ENCODE peak calls at places on chromosome 1, in ten cellular contexts. E, B, Q, J, W, D, I, S, G and H are unnamed samples.

GRCh38 chr1:203612932-203613682 is 13.5 kb upstream of the ATP2B4 start:
- DNase-seq in E (no peak), B (no peak), Q (no peak), J (no peak), W (no peak), D (no peak), I (no peak), S (no peak), G (no peak), H (no peak)

GRCh38 chr1:27863552-27863943 is 8.8 kb upstream of the THEMIS2 start:
- DNase-seq in E (no peak), B (no peak), Q (no peak), J (no peak), W (no peak), D (no peak), I (peak), S (no peak), G (no peak), H (no peak)

GRCh38 chr1:19009126-19009881 is 52.8 kb upstream of the IFFO2 start:
- DNase-seq in E (no peak), B (no peak), Q (no peak), J (no peak), W (no peak), D (no peak), I (no peak), S (no peak), G (no peak), H (no peak)

GRCh38 chr1:229623838-229624237 is 2.1 kb downstream of the TAF5L start:
- DNase-seq in E (no peak), B (no peak), Q (no peak), J (no peak), W (no peak), D (no peak), I (no peak), S (no peak), G (no peak), H (no peak)

GRCh38 chr1:29711582-29712274 is 475.4 kb downstream of the PTPRU start:
- DNase-seq in E (no peak), B (no peak), Q (no peak), J (no peak), W (no peak), D (no peak), I (no peak), S (no peak), G (no peak), H (no peak)

GRCh38 chr1:75548721-75549480 is 62.0 kb downstream of the SLC44A5 start:
- DNase-seq in E (no peak), B (no peak), Q (no peak), J (no peak), W (no peak), D (no peak), I (no peak), S (no peak), G (no peak), H (no peak)

GRCh38 chr1:31760901-31761470 is 3.2 kb downstream of the ADGRB2 start:
- DNase-seq in E (peak), B (peak), Q (peak), J (peak), W (peak), D (no peak), I (peak), S (no peak), G (no peak), H (peak)

GRCh38 chr1:46039571-46040052 is 92.8 kb downstream of the PIK3R3 start:
- DNase-seq in E (no peak), B (peak), Q (peak), J (peak), W (no peak), D (no peak), I (no peak), S (no peak), G (peak), H (no peak)

DNA sequence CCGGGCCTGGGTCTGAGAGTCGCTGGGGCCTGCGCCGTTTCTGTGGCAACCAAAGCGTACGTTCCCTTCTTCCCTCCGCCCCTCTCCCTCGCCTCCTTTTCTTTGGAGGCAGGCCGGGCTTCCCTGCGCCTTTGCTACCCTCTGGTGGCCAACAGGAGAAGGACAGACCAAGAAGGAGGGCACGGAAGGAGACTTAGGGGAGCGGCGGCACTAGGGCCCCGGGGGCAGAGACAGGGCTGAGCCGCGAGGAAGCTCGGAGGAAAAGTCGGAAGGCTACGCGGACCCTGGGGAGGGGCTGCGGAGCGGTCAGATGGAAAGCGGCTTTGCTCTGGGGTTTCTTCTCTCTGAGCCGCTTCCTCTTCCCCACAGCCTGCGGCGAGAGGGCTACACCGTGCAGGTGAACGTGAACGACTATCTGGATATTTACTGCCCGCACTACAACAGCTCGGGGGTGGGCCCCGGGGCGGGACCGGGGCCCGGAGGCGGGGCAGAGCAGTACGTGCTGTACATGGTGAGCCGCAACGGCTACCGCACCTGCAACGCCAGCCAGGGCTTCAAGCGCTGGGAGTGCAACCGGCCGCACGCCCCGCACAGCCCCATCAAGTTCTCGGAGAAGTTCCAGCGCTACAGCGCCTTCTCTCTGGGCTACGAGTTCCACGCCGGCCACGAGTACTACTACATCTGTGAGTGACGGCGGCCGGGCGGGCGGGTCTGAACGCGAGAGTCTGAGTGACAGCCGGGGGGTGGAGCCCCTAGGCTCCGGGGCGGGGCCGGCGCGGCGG is 6.3 kb downstream of the EFNA3 start:
- DNase-seq in E (peak), B (peak), Q (peak), J (peak), W (peak), D (peak), I (peak), S (peak), G (peak), H (peak)
- TF ChIP-seq POLR2A in E (no peak), B (peak), Q (peak), J (no peak), W (no peak), D (no peak), I (no peak), S (no peak), G (no peak), H (no peak)

DNA sequence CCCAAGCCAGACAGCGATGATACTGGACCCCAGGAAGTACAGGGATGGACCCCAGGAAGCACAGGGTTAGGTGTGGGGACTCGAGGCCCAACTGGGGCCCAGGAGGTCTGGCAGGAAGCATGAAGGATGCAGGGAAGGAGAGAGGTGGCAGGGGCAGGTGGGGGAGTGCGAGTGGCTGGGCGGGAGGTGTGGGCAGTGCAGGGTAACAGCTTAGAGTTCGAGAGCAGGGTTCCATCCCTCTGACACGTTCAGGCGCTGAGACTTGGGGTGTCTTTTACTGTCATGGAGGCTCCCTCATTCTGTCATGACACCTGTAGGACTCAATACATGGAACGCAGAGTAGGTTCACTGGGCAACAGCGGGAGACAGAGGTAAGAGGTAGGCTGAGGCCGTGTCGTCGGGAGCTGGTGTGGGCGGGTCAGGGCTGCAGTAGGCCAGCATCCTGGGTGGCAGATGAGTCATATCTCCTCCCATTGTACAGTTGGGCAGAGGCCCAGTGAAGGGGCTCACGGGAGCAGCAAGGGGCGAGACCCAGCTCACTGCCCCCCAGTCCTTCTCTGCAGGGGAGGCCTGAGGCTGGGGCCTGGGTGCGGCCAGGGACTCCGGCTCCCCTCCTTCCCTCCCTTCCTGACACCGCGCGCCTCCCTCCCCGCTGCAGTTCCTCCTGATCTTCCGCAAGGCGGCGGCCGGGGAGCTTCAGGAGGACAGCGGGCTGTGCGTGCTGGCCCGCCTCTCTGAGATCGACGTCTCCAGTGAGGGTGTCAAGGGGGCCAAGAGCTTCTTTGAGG is 11.6 kb upstream of the CTRC start:
- DNase-seq in E (no peak), B (peak), Q (peak), J (peak), W (no peak), D (no peak), I (no peak), S (no peak), G (no peak), H (no peak)
- TF ChIP-seq POLR2AphosphoS5 in E (no peak), B (peak), Q (no peak), J (no peak), W (no peak), D (no peak), I (no peak), S (no peak), G (no peak), H (no peak)

GRCh38 chr1:41238311-41239094 is 3.6 kb downstream of the SCMH1 start:
- DNase-seq in E (no peak), B (no peak), Q (no peak), J (no peak), W (no peak), D (no peak), I (no peak), S (no peak), G (no peak), H (no peak)

GRCh38 chr1:41242645-41243171 is 602 bp upstream of the SCMH1 start:
- DNase-seq in E (no peak), B (peak), Q (no peak), J (no peak), W (no peak), D (no peak), I (no peak), S (no peak), G (no peak), H (no peak)

GRCh38 chr1:41239988-41240610 is 2.0 kb downstream of the SCMH1 start:
- DNase-seq in E (no peak), B (no peak), Q (no peak), J (no peak), W (no peak), D (no peak), I (no peak), S (no peak), G (no peak), H (no peak)

GRCh38 chr1:41241748-41242644 is at the start of gene SCMH1:
- DNase-seq in E (peak), B (peak), Q (peak), J (peak), W (peak), D (no peak), I (peak), S (no peak), G (no peak), H (peak)

DNA sequence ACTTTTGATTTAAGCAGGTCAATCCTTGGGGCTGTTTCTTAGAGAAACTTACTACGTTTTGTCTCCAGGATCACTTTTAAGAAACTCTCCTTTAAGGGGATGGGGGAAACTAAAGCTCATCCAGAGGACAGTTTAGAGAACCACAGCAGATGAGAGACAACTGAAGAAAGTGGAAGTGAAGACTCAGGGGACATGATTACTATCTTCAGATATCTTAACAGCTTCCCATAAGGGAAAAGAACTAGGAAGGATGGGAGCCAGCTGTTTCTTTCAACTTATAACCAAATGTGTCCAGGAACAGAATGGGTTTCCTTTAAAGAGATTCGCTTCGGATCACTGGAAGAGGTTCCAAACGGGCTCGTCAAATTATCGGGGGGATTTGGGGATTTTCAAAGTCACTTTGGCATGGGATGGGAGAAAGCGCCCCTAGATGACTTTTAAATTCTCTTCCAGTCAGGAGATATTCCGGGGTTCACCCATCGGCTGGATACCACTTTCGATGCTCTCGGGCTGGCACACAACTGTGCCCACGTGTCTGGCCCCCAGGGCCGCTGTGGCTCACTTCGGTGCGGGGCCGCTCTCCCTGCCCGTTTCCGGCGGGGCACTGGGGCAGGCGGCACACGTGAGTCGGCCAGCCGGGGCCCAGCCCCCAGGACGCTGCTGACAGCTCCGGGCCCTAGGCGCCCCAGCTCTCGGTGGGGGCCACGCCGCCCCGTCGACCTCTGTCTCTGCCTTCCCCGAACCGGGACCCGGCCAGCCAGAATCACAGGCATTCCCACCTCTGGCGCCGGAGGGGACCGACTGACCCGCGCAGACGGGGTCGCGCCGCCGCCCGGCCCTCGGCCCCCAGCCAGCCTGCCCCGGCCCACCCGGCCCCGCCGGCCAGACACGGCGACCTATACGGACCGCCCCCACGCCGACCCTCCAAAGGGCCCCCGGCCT is 1.0 kb downstream of the SCMH1 start:
- DNase-seq in E (peak), B (peak), Q (peak), J (peak), W (peak), D (no peak), I (peak), S (no peak), G (no peak), H (peak)
- TF ChIP-seq POLR2A in E (no peak), B (peak), Q (no peak), J (peak), W (peak), D (no peak), I (no peak), S (no peak), G (peak), H (no peak)

GRCh38 chr1:41735587-41736290 is 183.0 kb downstream of the HIVEP3 start:
- DNase-seq in E (no peak), B (no peak), Q (no peak), J (no peak), W (no peak), D (no peak), I (peak), S (no peak), G (no peak), H (no peak)
- TF ChIP-seq POLR2AphosphoS5 in E (no peak), B (no peak), Q (no peak), J (no peak), W (no peak), D (no peak), I (peak), S (no peak), G (no peak), H (no peak)

DNA sequence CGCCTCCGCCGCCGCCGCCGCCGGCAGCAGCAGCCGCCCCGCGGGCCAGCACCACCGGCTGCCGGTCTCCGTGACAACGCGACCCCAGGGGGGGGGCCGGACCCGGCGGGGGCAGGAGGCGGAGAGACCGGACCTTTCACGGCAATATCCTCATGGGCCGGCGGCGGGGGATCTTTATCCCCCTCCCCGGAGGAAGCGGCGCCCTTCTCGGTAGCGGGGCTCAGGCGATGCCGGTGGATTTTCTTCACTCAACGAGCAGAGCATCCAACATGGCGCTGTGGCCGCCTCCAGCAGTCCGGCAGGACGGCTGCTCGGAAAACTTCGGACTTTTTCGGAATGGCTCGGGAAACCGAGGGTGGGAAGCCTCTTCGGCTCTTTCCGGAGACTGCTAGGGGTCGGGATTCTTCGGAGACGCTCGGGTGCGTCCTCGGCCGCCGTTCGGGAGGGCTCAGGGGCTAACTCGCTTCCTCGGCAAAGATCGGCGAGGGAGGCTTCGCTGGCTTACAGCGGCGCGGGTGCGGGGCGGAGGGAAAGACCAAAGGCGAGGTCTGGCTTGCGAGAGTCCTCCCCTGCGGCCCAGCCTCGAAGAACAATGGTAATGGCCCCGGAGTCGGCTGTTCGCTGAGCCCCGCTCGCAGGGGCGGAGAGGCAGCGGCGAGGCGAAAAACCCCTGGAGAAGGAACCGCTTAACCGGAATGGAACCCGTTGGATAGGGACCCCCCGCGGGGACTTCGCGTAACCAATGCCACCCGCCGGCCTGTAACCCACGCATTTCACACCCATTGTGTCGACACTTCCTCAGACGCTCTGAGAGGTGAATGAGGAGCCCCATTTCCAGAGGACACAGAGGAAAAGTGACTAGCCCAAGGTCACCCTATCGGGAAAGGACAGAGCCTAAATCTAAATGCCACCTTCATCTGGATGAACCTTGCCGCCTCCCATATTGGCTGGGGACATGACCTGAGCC is at the start of gene EIF4G3:
- DNase-seq in E (peak), B (peak), Q (peak), J (peak), W (peak), D (peak), I (peak), S (peak), G (peak), H (peak)
- TF ChIP-seq POLR2A in E (no peak), B (peak), Q (peak), J (peak), W (peak), D (peak), I (no peak), S (peak), G (peak), H (peak)